ENCODE peak calls at places on chromosomes 5 and 9, in six cellular contexts. One of them, this sample, is unnamed.

GRCh38 chr5:103255666-103256065 is 2.9 kb upstream of the MACIR start:
- DNase-seq in neural crest cell: no peak
- DNase-seq in left lung: no peak
- DNase-seq in fibroblast of lung: no peak
- DNase-seq in GM12865: no peak
- DNase-seq in thoracic aorta: no peak
- DNase-seq in this sample: no peak

GRCh38 chr5:132298813-132299212 is 4.6 kb downstream of the SLC22A4 start:
- DNase-seq in neural crest cell: no peak
- DNase-seq in left lung: no peak
- DNase-seq in fibroblast of lung: no peak
- DNase-seq in GM12865: no peak
- DNase-seq in thoracic aorta: no peak
- DNase-seq in this sample: no peak

GRCh38 chr5:10246761-10247160 is 2.9 kb downstream of the ATPSCKMT start:
- DNase-seq in neural crest cell: no peak
- DNase-seq in left lung: no peak
- DNase-seq in fibroblast of lung: no peak
- DNase-seq in GM12865: no peak
- DNase-seq in thoracic aorta: no peak
- DNase-seq in this sample: no peak

GRCh38 chr5:11072556-11072955 is 311.5 kb upstream of the DAP start:
- DNase-seq in neural crest cell: no peak
- DNase-seq in left lung: no peak
- DNase-seq in fibroblast of lung: no peak
- DNase-seq in GM12865: no peak
- DNase-seq in thoracic aorta: no peak
- DNase-seq in this sample: no peak

GRCh38 chr5:61673007-61673735 is 341.1 kb downstream of the ZSWIM6 start:
- DNase-seq in neural crest cell: no peak
- DNase-seq in left lung: no peak
- DNase-seq in fibroblast of lung: peak; percentile 11
- DNase-seq in GM12865: peak; percentile 14
- DNase-seq in thoracic aorta: no peak
- DNase-seq in this sample: no peak

GRCh38 chr5:61431923-61432620 is 100.0 kb downstream of the ZSWIM6 start:
- DNase-seq in neural crest cell: no peak
- DNase-seq in left lung: no peak
- DNase-seq in fibroblast of lung: peak; percentile 76
- DNase-seq in GM12865: no peak
- DNase-seq in thoracic aorta: no peak
- DNase-seq in this sample: no peak

GRCh38 chr5:169636477-169637084 is 494 bp upstream of the DOCK2 start:
- DNase-seq in neural crest cell: no peak
- DNase-seq in left lung: no peak
- DNase-seq in fibroblast of lung: no peak
- DNase-seq in GM12865: no peak
- DNase-seq in thoracic aorta: no peak
- DNase-seq in this sample: no peak

GRCh38 chr9:133556354-133556753 is 21.9 kb downstream of the ADAMTSL2 start:
- DNase-seq in neural crest cell: no peak
- DNase-seq in left lung: no peak
- DNase-seq in fibroblast of lung: no peak
- DNase-seq in GM12865: no peak
- DNase-seq in thoracic aorta: no peak
- DNase-seq in this sample: no peak

GRCh38 chr9:16063241-16063591 is 510.4 kb downstream of the CCDC171 start:
- DNase-seq in neural crest cell: no peak
- DNase-seq in left lung: no peak
- DNase-seq in fibroblast of lung: no peak
- DNase-seq in GM12865: no peak
- DNase-seq in thoracic aorta: no peak
- DNase-seq in this sample: no peak

GRCh38 chr5:72018158-72018803 is 89.0 kb upstream of the MAP1B start:
- DNase-seq in neural crest cell: peak; percentile 65
- DNase-seq in left lung: no peak
- DNase-seq in fibroblast of lung: peak; percentile 66
- DNase-seq in GM12865: peak; percentile 78
- DNase-seq in thoracic aorta: no peak
- DNase-seq in this sample: peak; percentile 45

GRCh38 chr5:165196961-165197360 is 1691.5 kb downstream of the MAT2B start:
- DNase-seq in neural crest cell: no peak
- DNase-seq in left lung: no peak
- DNase-seq in fibroblast of lung: no peak
- DNase-seq in GM12865: no peak
- DNase-seq in thoracic aorta: no peak
- DNase-seq in this sample: no peak

GRCh38 chr5:180314106-180314505 is 22.2 kb upstream of the MAPK9 start:
- DNase-seq in neural crest cell: no peak
- DNase-seq in left lung: no peak
- DNase-seq in fibroblast of lung: no peak
- DNase-seq in GM12865: no peak
- DNase-seq in thoracic aorta: no peak
- DNase-seq in this sample: no peak

GRCh38 chr9:127589955-127590370 is 22.1 kb upstream of the STXBP1 start:
- DNase-seq in neural crest cell: peak; percentile 67
- DNase-seq in left lung: peak; percentile 47
- DNase-seq in fibroblast of lung: peak; percentile 82
- DNase-seq in GM12865: peak; percentile 47
- DNase-seq in thoracic aorta: no peak
- DNase-seq in this sample: no peak

GRCh38 chr9:4380406-4380805 is 80.5 kb upstream of the GLIS3 start:
- DNase-seq in neural crest cell: no peak
- DNase-seq in left lung: no peak
- DNase-seq in fibroblast of lung: no peak
- DNase-seq in GM12865: no peak
- DNase-seq in thoracic aorta: no peak
- DNase-seq in this sample: no peak

GRCh38 chr5:439181-439580 is 3.8 kb upstream of the EXOC3 start:
- DNase-seq in neural crest cell: no peak
- DNase-seq in left lung: no peak
- DNase-seq in fibroblast of lung: no peak
- DNase-seq in GM12865: no peak
- DNase-seq in thoracic aorta: no peak
- DNase-seq in this sample: no peak

GRCh38 chr9:83569326-83569725 is 31.1 kb upstream of the FRMD3 start:
- DNase-seq in neural crest cell: no peak
- DNase-seq in left lung: no peak
- DNase-seq in fibroblast of lung: no peak
- DNase-seq in GM12865: peak; percentile 12
- DNase-seq in thoracic aorta: no peak
- DNase-seq in this sample: no peak

GRCh38 chr5:91486638-91487037 is 103.5 kb upstream of the ARRDC3 start:
- DNase-seq in neural crest cell: no peak
- DNase-seq in left lung: no peak
- DNase-seq in fibroblast of lung: peak; percentile 44
- DNase-seq in GM12865: no peak
- DNase-seq in thoracic aorta: no peak
- DNase-seq in this sample: no peak

GRCh38 chr5:108728566-108729305 is 19.0 kb upstream of the FER start:
- DNase-seq in neural crest cell: no peak
- DNase-seq in left lung: peak; percentile 45
- DNase-seq in fibroblast of lung: peak; percentile 42
- DNase-seq in GM12865: peak; percentile 40
- DNase-seq in thoracic aorta: no peak
- DNase-seq in this sample: no peak

GRCh38 chr9:68851657-68852056 is 146.6 kb downstream of the PIP5K1B start:
- DNase-seq in neural crest cell: no peak
- DNase-seq in left lung: no peak
- DNase-seq in fibroblast of lung: no peak
- DNase-seq in GM12865: no peak
- DNase-seq in thoracic aorta: no peak
- DNase-seq in this sample: no peak

GRCh38 chr5:82295144-82295543 is 17.0 kb upstream of the RPS23 start:
- DNase-seq in neural crest cell: no peak
- DNase-seq in left lung: no peak
- DNase-seq in fibroblast of lung: peak; percentile 25
- DNase-seq in GM12865: no peak
- DNase-seq in thoracic aorta: no peak
- DNase-seq in this sample: no peak

GRCh38 chr5:164051745-164052144 is 546.3 kb downstream of the MAT2B start:
- DNase-seq in neural crest cell: no peak
- DNase-seq in left lung: no peak
- DNase-seq in fibroblast of lung: peak; percentile 25
- DNase-seq in GM12865: no peak
- DNase-seq in thoracic aorta: no peak
- DNase-seq in this sample: no peak

GRCh38 chr9:103078581-103078980 is 83.4 kb downstream of the CYLC2 start:
- DNase-seq in neural crest cell: no peak
- DNase-seq in left lung: no peak
- DNase-seq in fibroblast of lung: no peak
- DNase-seq in GM12865: no peak
- DNase-seq in thoracic aorta: no peak
- DNase-seq in this sample: no peak

GRCh38 chr9:136695955-136696354 is 8.7 kb upstream of the AGPAT2 start:
- DNase-seq in neural crest cell: no peak
- DNase-seq in left lung: no peak
- DNase-seq in fibroblast of lung: no peak
- DNase-seq in GM12865: peak; percentile 67
- DNase-seq in thoracic aorta: no peak
- DNase-seq in this sample: no peak

GRCh38 chr5:74326571-74327338 is 313.8 kb downstream of the ENC1 start:
- DNase-seq in neural crest cell: no peak
- DNase-seq in left lung: peak; percentile 64
- DNase-seq in fibroblast of lung: peak; percentile 84
- DNase-seq in GM12865: peak; percentile 92
- DNase-seq in thoracic aorta: no peak
- DNase-seq in this sample: no peak

GRCh38 chr5:74320526-74320925 is 320.0 kb downstream of the ENC1 start:
- DNase-seq in neural crest cell: no peak
- DNase-seq in left lung: no peak
- DNase-seq in fibroblast of lung: no peak
- DNase-seq in GM12865: no peak
- DNase-seq in thoracic aorta: no peak
- DNase-seq in this sample: no peak

GRCh38 chr5:74324556-74324955 is 316.0 kb downstream of the ENC1 start:
- DNase-seq in neural crest cell: no peak
- DNase-seq in left lung: no peak
- DNase-seq in fibroblast of lung: no peak
- DNase-seq in GM12865: no peak
- DNase-seq in thoracic aorta: no peak
- DNase-seq in this sample: no peak

GRCh38 chr5:74325866-74326265 is 314.7 kb downstream of the ENC1 start:
- DNase-seq in neural crest cell: no peak
- DNase-seq in left lung: no peak
- DNase-seq in fibroblast of lung: no peak
- DNase-seq in GM12865: no peak
- DNase-seq in thoracic aorta: no peak
- DNase-seq in this sample: no peak

DNA sequence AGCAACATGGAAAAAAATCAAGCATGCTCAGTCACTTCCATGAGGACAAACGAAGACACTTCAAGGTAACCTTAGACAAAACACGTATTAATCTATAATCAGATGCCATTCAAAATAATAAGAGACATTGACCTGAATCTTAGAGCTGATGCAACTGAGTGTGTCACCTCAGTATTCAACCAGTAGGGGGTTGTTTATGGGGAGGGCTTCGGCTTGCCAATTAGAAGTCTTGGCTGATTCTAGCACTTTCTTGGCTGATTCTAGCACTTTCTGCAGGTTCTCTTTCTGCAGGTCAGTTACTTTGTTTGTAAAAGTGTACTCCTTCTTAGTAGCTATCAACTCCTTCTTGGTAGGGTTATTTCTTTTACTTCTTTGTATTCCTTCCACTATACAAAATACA is 317.6 kb downstream of the ENC1 start:
- DNase-seq in neural crest cell: no peak
- DNase-seq in left lung: no peak
- DNase-seq in fibroblast of lung: no peak
- DNase-seq in GM12865: no peak
- DNase-seq in thoracic aorta: no peak
- DNase-seq in this sample: no peak
- TF ChIP-seq CTCF in neural crest cell: no peak
- TF ChIP-seq CTCF in left lung: no peak
- TF ChIP-seq CTCF in fibroblast of lung: no peak
- TF ChIP-seq CTCF in GM12865: peak; percentile 3
- TF ChIP-seq CTCF in thoracic aorta: no peak
- TF ChIP-seq CTCF in this sample: no peak

GRCh38 chr9:77011973-77012817 is 7.3 kb upstream of the FOXB2 start:
- DNase-seq in neural crest cell: peak; percentile 87
- DNase-seq in left lung: no peak
- DNase-seq in fibroblast of lung: peak; percentile 55
- DNase-seq in GM12865: peak; percentile 56
- DNase-seq in thoracic aorta: no peak
- DNase-seq in this sample: peak; percentile 49

GRCh38 chr9:77014597-77015263 is 4.7 kb upstream of the FOXB2 start:
- DNase-seq in neural crest cell: peak; percentile 2
- DNase-seq in left lung: no peak
- DNase-seq in fibroblast of lung: no peak
- DNase-seq in GM12865: no peak
- DNase-seq in thoracic aorta: no peak
- DNase-seq in this sample: no peak

GRCh38 chr9:77013186-77013931 is 6.1 kb upstream of the FOXB2 start:
- DNase-seq in neural crest cell: no peak
- DNase-seq in left lung: no peak
- DNase-seq in fibroblast of lung: no peak
- DNase-seq in GM12865: no peak
- DNase-seq in thoracic aorta: no peak
- DNase-seq in this sample: no peak

GRCh38 chr9:77013932-77014596 is 5.4 kb upstream of the FOXB2 start:
- DNase-seq in neural crest cell: peak; percentile 8
- DNase-seq in left lung: no peak
- DNase-seq in fibroblast of lung: no peak
- DNase-seq in GM12865: no peak
- DNase-seq in thoracic aorta: no peak
- DNase-seq in this sample: no peak

GRCh38 chr9:77010527-77010926 is 8.9 kb upstream of the FOXB2 start:
- DNase-seq in neural crest cell: no peak
- DNase-seq in left lung: no peak
- DNase-seq in fibroblast of lung: no peak
- DNase-seq in GM12865: no peak
- DNase-seq in thoracic aorta: no peak
- DNase-seq in this sample: no peak
- TF ChIP-seq CTCF in neural crest cell: no peak
- TF ChIP-seq CTCF in left lung: no peak
- TF ChIP-seq CTCF in fibroblast of lung: no peak
- TF ChIP-seq CTCF in GM12865: no peak
- TF ChIP-seq CTCF in thoracic aorta: no peak
- TF ChIP-seq CTCF in this sample: no peak

GRCh38 chr5:157324237-157324636 is 58.3 kb downstream of the CYFIP2 start:
- DNase-seq in neural crest cell: no peak
- DNase-seq in left lung: no peak
- DNase-seq in fibroblast of lung: no peak
- DNase-seq in GM12865: no peak
- DNase-seq in thoracic aorta: no peak
- DNase-seq in this sample: no peak
- TF ChIP-seq CTCF in neural crest cell: peak; percentile 48
- TF ChIP-seq CTCF in left lung: no peak
- TF ChIP-seq CTCF in fibroblast of lung: peak; percentile 18
- TF ChIP-seq CTCF in GM12865: peak; percentile 28
- TF ChIP-seq CTCF in thoracic aorta: no peak
- TF ChIP-seq CTCF in this sample: no peak

DNA sequence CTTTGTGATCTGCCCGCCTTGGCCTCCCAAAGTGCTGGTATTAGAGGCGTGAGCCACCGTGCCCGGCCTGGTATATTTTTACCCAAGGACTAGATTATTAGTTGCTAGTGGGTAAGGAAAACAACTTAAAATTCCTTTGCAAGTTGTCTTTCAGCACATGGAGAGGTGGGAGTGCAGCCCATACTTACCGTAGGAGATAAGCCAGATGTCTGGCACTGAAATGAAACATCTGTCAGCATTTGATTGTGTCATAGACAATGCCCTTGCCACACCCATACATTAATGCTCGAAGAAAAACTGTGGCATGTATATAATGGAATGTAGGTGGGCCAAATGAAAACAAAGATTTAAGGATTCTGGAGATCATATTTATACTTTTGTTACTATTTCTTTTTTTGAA is 36.6 kb upstream of the ANKH start:
- DNase-seq in neural crest cell: no peak
- DNase-seq in left lung: no peak
- DNase-seq in fibroblast of lung: peak; percentile 31
- DNase-seq in GM12865: no peak
- DNase-seq in thoracic aorta: no peak
- DNase-seq in this sample: no peak
- TF ChIP-seq CTCF in neural crest cell: no peak
- TF ChIP-seq CTCF in left lung: no peak
- TF ChIP-seq CTCF in fibroblast of lung: no peak
- TF ChIP-seq CTCF in GM12865: no peak
- TF ChIP-seq CTCF in thoracic aorta: no peak
- TF ChIP-seq CTCF in this sample: no peak

This sample was measured in omental fat pad.